ENCODE peak calls at places on chromosomes 11 and 22, in four cellular contexts. P is AG09309, O is AG20443, M is MCF 10A. I is an unnamed sample.

GRCh38 chr11:35927730-35928129 is 16.1 kb upstream of the LDLRAD3 start:
- DNase-seq in O (no peak), P (peak; percentile 28), M (peak; percentile 99), I (peak; percentile 93)

GRCh38 chr11:122690801-122691649 is 35.5 kb downstream of the UBASH3B start:
- DNase-seq in M (no peak), O (peak; percentile 66), P (no peak), I (peak; percentile 17)

GRCh38 chr22:47030143-47030641 is 267.7 kb downstream of the TBC1D22A start:
- DNase-seq in O (peak; percentile 60), M (no peak), P (no peak), I (no peak)

GRCh38 chr11:96704847-96705246 is 315.0 kb downstream of the JRKL start:
- DNase-seq in O (no peak), M (no peak), P (no peak), I (no peak)

GRCh38 chr11:106463154-106463553 is 385.7 kb downstream of the AASDHPPT start:
- DNase-seq in O (no peak), P (no peak), M (no peak), I (no peak)

GRCh38 chr11:8826145-8826786 is 84.7 kb upstream of the AKIP1 start:
- DNase-seq in P (no peak), M (peak; percentile 34), O (peak; percentile 32), I (no peak)

GRCh38 chr11:126318642-126319373 is 14.9 kb downstream of the DCPS start:
- DNase-seq in P (peak; percentile 89), M (peak; percentile 74), O (peak; percentile 87), I (peak; percentile 45)

GRCh38 chr11:123139206-123139605 is 55.8 kb downstream of the CLMP start:
- DNase-seq in M (no peak), P (no peak), O (no peak), I (no peak)

GRCh38 chr11:68528630-68529029 is 68.1 kb downstream of the PPP6R3 start:
- DNase-seq in M (no peak), P (no peak), O (no peak), I (peak; percentile 37)

GRCh38 chr11:27294654-27295053 is 68.4 kb downstream of the CCDC34 start:
- DNase-seq in O (no peak), P (no peak), M (no peak), I (no peak)

GRCh38 chr11:43732225-43732624 is 51.7 kb downstream of the HSD17B12 start:
- DNase-seq in M (no peak), P (no peak), O (no peak), I (no peak)

GRCh38 chr22:35432226-35432905 is 32.4 kb downstream of the MCM5 start:
- DNase-seq in P (no peak), O (no peak), M (no peak), I (no peak)

GRCh38 chr11:127474735-127475134 is 474.2 kb upstream of the KIRREL3 start:
- DNase-seq in M (no peak), O (no peak), P (no peak), I (peak; percentile 53)

GRCh38 chr11:47354913-47355282 is 2.4 kb upstream of the MYBPC3 start:
- DNase-seq in O (no peak), M (no peak), P (no peak), I (no peak)

GRCh38 chr22:20238567-20239062 is 29.5 kb downstream of the RTN4R start:
- DNase-seq in M (peak; percentile 39), P (no peak), O (no peak), I (no peak)

GRCh38 chr11:49405743-49406142 is 197.3 kb upstream of the FOLH1 start:
- DNase-seq in P (no peak), M (no peak), O (peak; percentile 0), I (no peak)

GRCh38 chr11:128210148-128210940 is 377.0 kb downstream of the ETS1 start:
- DNase-seq in O (peak; percentile 77), P (peak; percentile 98), M (peak; percentile 100), I (peak; percentile 100)

GRCh38 chr22:17964647-17965046 is 59.7 kb downstream of the MICAL3 start:
- DNase-seq in P (no peak), M (no peak), O (no peak), I (peak; percentile 78)

GRCh38 chr22:49291169-49291568 is 536.5 kb downstream of the BRD1 start:
- DNase-seq in M (no peak), O (no peak), P (no peak), I (no peak)

GRCh38 chr11:97506360-97506759 is 1116.5 kb downstream of the JRKL start:
- DNase-seq in O (no peak), P (no peak), M (no peak), I (no peak)

GRCh38 chr11:76763573-76764348 is 19.4 kb upstream of the TSKU start:
- DNase-seq in O (peak; percentile 88), P (peak; percentile 55), M (peak; percentile 74), I (peak; percentile 89)

I was measured in renal cortical epithelial cell.